ENCODE peak calls at places on chromosomes 3 and 15, in seven cellular contexts. One of them, this sample, is unnamed.

GRCh38 chr3:133747907-133748639 is 1.9 kb downstream of the TF start:
- DNase-seq in effector memory CD4-positive, alpha-beta T cell: no peak
- DNase-seq in Panc1: no peak
- DNase-seq in IMR-90: no peak
- DNase-seq in substantia nigra: peak
- DNase-seq in CD4-positive, CD25-positive, alpha-beta regulatory T cell: no peak
- DNase-seq in endothelial cell of umbilical vein: no peak
- DNase-seq in this sample: no peak

GRCh38 chr15:95018888-95019545 is 787.7 kb downstream of the MCTP2 start:
- DNase-seq in CD4-positive, CD25-positive, alpha-beta regulatory T cell: no peak
- DNase-seq in endothelial cell of umbilical vein: peak
- DNase-seq in effector memory CD4-positive, alpha-beta T cell: no peak
- DNase-seq in Panc1: peak
- DNase-seq in substantia nigra: no peak
- DNase-seq in IMR-90: peak
- DNase-seq in this sample: no peak

GRCh38 chr3:64244011-64244942 is 19.0 kb upstream of the PRICKLE2 start:
- DNase-seq in effector memory CD4-positive, alpha-beta T cell: no peak
- DNase-seq in Panc1: no peak
- DNase-seq in endothelial cell of umbilical vein: peak
- DNase-seq in substantia nigra: no peak
- DNase-seq in CD4-positive, CD25-positive, alpha-beta regulatory T cell: no peak
- DNase-seq in IMR-90: no peak
- DNase-seq in this sample: no peak

GRCh38 chr3:38297947-38298711 is 16.0 kb downstream of the SLC22A14 start:
- DNase-seq in substantia nigra: no peak
- DNase-seq in endothelial cell of umbilical vein: peak
- DNase-seq in CD4-positive, CD25-positive, alpha-beta regulatory T cell: no peak
- DNase-seq in effector memory CD4-positive, alpha-beta T cell: no peak
- DNase-seq in IMR-90: peak
- DNase-seq in Panc1: no peak
- DNase-seq in this sample: no peak

GRCh38 chr3:115615001-115615447 is 8.3 kb upstream of the GAP43 start:
- DNase-seq in substantia nigra: no peak
- DNase-seq in effector memory CD4-positive, alpha-beta T cell: no peak
- DNase-seq in endothelial cell of umbilical vein: no peak
- DNase-seq in CD4-positive, CD25-positive, alpha-beta regulatory T cell: no peak
- DNase-seq in IMR-90: peak
- DNase-seq in Panc1: no peak
- DNase-seq in this sample: no peak

GRCh38 chr3:55541016-55541415 is 53.9 kb upstream of the WNT5A start:
- DNase-seq in CD4-positive, CD25-positive, alpha-beta regulatory T cell: no peak
- DNase-seq in effector memory CD4-positive, alpha-beta T cell: no peak
- DNase-seq in endothelial cell of umbilical vein: no peak
- DNase-seq in IMR-90: no peak
- DNase-seq in Panc1: no peak
- DNase-seq in substantia nigra: no peak
- DNase-seq in this sample: no peak

GRCh38 chr3:45978348-45978747 is 17.3 kb downstream of the FYCO1 start:
- DNase-seq in Panc1: no peak
- DNase-seq in substantia nigra: no peak
- DNase-seq in effector memory CD4-positive, alpha-beta T cell: peak
- DNase-seq in CD4-positive, CD25-positive, alpha-beta regulatory T cell: no peak
- DNase-seq in IMR-90: no peak
- DNase-seq in endothelial cell of umbilical vein: no peak
- DNase-seq in this sample: peak

GRCh38 chr3:120524171-120524923 is 71.8 kb upstream of the NDUFB4 start:
- DNase-seq in substantia nigra: no peak
- DNase-seq in CD4-positive, CD25-positive, alpha-beta regulatory T cell: no peak
- DNase-seq in Panc1: no peak
- DNase-seq in IMR-90: peak
- DNase-seq in endothelial cell of umbilical vein: peak
- DNase-seq in effector memory CD4-positive, alpha-beta T cell: no peak
- DNase-seq in this sample: no peak

GRCh38 chr3:57961828-57962447 is 46.3 kb upstream of the FLNB start:
- DNase-seq in Panc1: no peak
- DNase-seq in IMR-90: peak
- DNase-seq in CD4-positive, CD25-positive, alpha-beta regulatory T cell: no peak
- DNase-seq in substantia nigra: no peak
- DNase-seq in effector memory CD4-positive, alpha-beta T cell: no peak
- DNase-seq in endothelial cell of umbilical vein: peak
- DNase-seq in this sample: no peak

GRCh38 chr3:119524931-119525662 is 26.8 kb downstream of the TIMMDC1 start:
- DNase-seq in Panc1: no peak
- DNase-seq in substantia nigra: no peak
- DNase-seq in IMR-90: no peak
- DNase-seq in effector memory CD4-positive, alpha-beta T cell: no peak
- DNase-seq in CD4-positive, CD25-positive, alpha-beta regulatory T cell: no peak
- DNase-seq in endothelial cell of umbilical vein: peak
- DNase-seq in this sample: no peak

GRCh38 chr3:35654471-35654870 is 15.1 kb downstream of the ARPP21 start:
- DNase-seq in Panc1: no peak
- DNase-seq in endothelial cell of umbilical vein: no peak
- DNase-seq in CD4-positive, CD25-positive, alpha-beta regulatory T cell: no peak
- DNase-seq in IMR-90: no peak
- DNase-seq in substantia nigra: no peak
- DNase-seq in effector memory CD4-positive, alpha-beta T cell: no peak
- DNase-seq in this sample: no peak

GRCh38 chr15:24944939-24945338 is 9.8 kb upstream of the SNRPN start:
- DNase-seq in IMR-90: peak
- DNase-seq in effector memory CD4-positive, alpha-beta T cell: no peak
- DNase-seq in substantia nigra: no peak
- DNase-seq in CD4-positive, CD25-positive, alpha-beta regulatory T cell: no peak
- DNase-seq in Panc1: no peak
- DNase-seq in endothelial cell of umbilical vein: no peak
- DNase-seq in this sample: no peak

GRCh38 chr3:52890735-52891134 is 6.6 kb downstream of the STIMATE start:
- DNase-seq in effector memory CD4-positive, alpha-beta T cell: no peak
- DNase-seq in substantia nigra: no peak
- DNase-seq in CD4-positive, CD25-positive, alpha-beta regulatory T cell: peak
- DNase-seq in Panc1: no peak
- DNase-seq in endothelial cell of umbilical vein: no peak
- DNase-seq in IMR-90: no peak
- DNase-seq in this sample: no peak
- H3K27ac ChIP-seq in effector memory CD4-positive, alpha-beta T cell: no peak
- H3K27ac ChIP-seq in substantia nigra: no peak
- H3K27ac ChIP-seq in CD4-positive, CD25-positive, alpha-beta regulatory T cell: peak
- H3K27ac ChIP-seq in Panc1: no peak
- H3K27ac ChIP-seq in endothelial cell of umbilical vein: no peak
- H3K27ac ChIP-seq in IMR-90: no peak
- H3K27ac ChIP-seq in this sample: peak

DNA sequence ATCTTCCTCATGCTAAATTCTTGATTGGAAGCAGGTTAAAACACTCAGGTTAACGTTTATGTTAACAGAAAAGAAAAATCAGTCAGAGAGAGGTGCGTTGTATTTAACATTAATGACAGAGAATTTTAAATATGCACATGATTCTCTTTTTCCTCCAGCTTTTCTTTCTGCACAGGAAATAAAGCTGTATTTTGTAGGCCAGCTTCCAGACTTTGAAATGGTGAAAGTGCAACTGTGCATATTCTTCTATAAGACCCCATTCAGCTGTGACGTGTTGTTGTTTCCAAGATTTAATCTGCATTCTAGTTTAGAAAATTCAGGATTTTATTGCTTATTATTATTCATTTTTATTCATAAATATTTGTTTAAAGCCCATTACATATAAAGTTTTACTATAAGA is 11.8 kb downstream of the MBNL1 start:
- DNase-seq in effector memory CD4-positive, alpha-beta T cell: no peak
- DNase-seq in IMR-90: no peak
- DNase-seq in substantia nigra: no peak
- DNase-seq in CD4-positive, CD25-positive, alpha-beta regulatory T cell: no peak
- DNase-seq in endothelial cell of umbilical vein: no peak
- DNase-seq in Panc1: no peak
- DNase-seq in this sample: no peak
- H3K27ac ChIP-seq in effector memory CD4-positive, alpha-beta T cell: peak
- H3K27ac ChIP-seq in IMR-90: no peak
- H3K27ac ChIP-seq in substantia nigra: no peak
- H3K27ac ChIP-seq in CD4-positive, CD25-positive, alpha-beta regulatory T cell: peak
- H3K27ac ChIP-seq in endothelial cell of umbilical vein: no peak
- H3K27ac ChIP-seq in Panc1: no peak
- H3K27ac ChIP-seq in this sample: no peak

DNA sequence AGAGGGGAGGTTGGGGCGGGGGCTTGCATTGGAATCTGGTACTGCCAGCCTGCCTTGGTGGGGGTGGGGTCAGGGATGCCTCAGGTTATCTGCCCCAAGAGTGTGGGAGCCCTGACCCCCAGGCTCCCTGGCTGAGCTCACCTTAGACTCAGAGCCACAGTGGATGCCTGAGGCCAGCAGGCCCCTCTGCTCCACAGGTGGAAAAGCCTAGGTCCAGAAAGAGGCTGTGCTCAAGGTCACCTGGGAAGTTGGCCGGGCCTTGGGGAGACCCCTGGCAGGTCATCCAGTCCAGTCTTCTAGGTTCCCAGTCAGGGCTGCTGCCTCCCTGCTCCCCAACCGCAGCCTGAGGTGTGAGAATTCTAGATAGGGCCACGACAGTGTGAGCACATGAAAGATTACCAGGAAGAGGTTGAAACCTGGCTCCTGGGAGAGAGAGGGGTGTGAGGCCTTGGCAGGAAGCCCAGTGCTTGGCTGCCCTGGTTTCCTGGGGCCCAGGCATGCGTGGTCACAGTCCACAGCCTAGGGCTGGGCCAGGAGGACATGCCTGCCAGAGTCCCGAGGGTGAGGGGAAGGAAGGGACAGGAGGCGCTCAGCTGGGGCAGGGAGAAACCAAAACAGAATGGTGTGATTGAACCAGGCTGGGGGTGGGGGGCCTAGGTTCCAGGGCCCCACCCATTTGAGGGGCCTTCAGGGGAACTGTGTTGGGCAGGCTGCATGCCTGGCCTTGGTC is 4.9 kb downstream of the HDAC11 start:
- DNase-seq in Panc1: no peak
- DNase-seq in IMR-90: peak
- DNase-seq in CD4-positive, CD25-positive, alpha-beta regulatory T cell: no peak
- DNase-seq in substantia nigra: peak
- DNase-seq in effector memory CD4-positive, alpha-beta T cell: no peak
- DNase-seq in endothelial cell of umbilical vein: no peak
- DNase-seq in this sample: peak
- H3K27ac ChIP-seq in Panc1: no peak
- H3K27ac ChIP-seq in IMR-90: no peak
- H3K27ac ChIP-seq in CD4-positive, CD25-positive, alpha-beta regulatory T cell: no peak
- H3K27ac ChIP-seq in substantia nigra: peak
- H3K27ac ChIP-seq in effector memory CD4-positive, alpha-beta T cell: peak
- H3K27ac ChIP-seq in endothelial cell of umbilical vein: no peak
- H3K27ac ChIP-seq in this sample: peak

GRCh38 chr3:78875851-78876250 is 891.9 kb downstream of the ROBO1 start:
- DNase-seq in substantia nigra: no peak
- DNase-seq in IMR-90: peak
- DNase-seq in Panc1: no peak
- DNase-seq in CD4-positive, CD25-positive, alpha-beta regulatory T cell: no peak
- DNase-seq in endothelial cell of umbilical vein: peak
- DNase-seq in effector memory CD4-positive, alpha-beta T cell: no peak
- DNase-seq in this sample: no peak

GRCh38 chr3:78879516-78879860 is 888.3 kb downstream of the ROBO1 start:
- DNase-seq in substantia nigra: no peak
- DNase-seq in CD4-positive, CD25-positive, alpha-beta regulatory T cell: no peak
- DNase-seq in effector memory CD4-positive, alpha-beta T cell: no peak
- DNase-seq in Panc1: no peak
- DNase-seq in endothelial cell of umbilical vein: no peak
- DNase-seq in IMR-90: no peak
- DNase-seq in this sample: no peak

GRCh38 chr3:78878011-78878410 is 889.8 kb downstream of the ROBO1 start:
- DNase-seq in endothelial cell of umbilical vein: no peak
- DNase-seq in IMR-90: peak
- DNase-seq in substantia nigra: no peak
- DNase-seq in Panc1: no peak
- DNase-seq in CD4-positive, CD25-positive, alpha-beta regulatory T cell: no peak
- DNase-seq in effector memory CD4-positive, alpha-beta T cell: no peak
- DNase-seq in this sample: no peak

GRCh38 chr3:78878789-78879515 is 888.8 kb downstream of the ROBO1 start:
- DNase-seq in endothelial cell of umbilical vein: no peak
- DNase-seq in IMR-90: no peak
- DNase-seq in CD4-positive, CD25-positive, alpha-beta regulatory T cell: no peak
- DNase-seq in Panc1: no peak
- DNase-seq in effector memory CD4-positive, alpha-beta T cell: no peak
- DNase-seq in substantia nigra: no peak
- DNase-seq in this sample: no peak

GRCh38 chr3:78880588-78881461 is 887.0 kb downstream of the ROBO1 start:
- DNase-seq in endothelial cell of umbilical vein: no peak
- DNase-seq in effector memory CD4-positive, alpha-beta T cell: no peak
- DNase-seq in substantia nigra: peak
- DNase-seq in Panc1: no peak
- DNase-seq in CD4-positive, CD25-positive, alpha-beta regulatory T cell: no peak
- DNase-seq in IMR-90: no peak
- DNase-seq in this sample: no peak
- H3K27ac ChIP-seq in endothelial cell of umbilical vein: no peak
- H3K27ac ChIP-seq in effector memory CD4-positive, alpha-beta T cell: no peak
- H3K27ac ChIP-seq in substantia nigra: peak
- H3K27ac ChIP-seq in Panc1: no peak
- H3K27ac ChIP-seq in CD4-positive, CD25-positive, alpha-beta regulatory T cell: no peak
- H3K27ac ChIP-seq in IMR-90: no peak
- H3K27ac ChIP-seq in this sample: no peak

DNA sequence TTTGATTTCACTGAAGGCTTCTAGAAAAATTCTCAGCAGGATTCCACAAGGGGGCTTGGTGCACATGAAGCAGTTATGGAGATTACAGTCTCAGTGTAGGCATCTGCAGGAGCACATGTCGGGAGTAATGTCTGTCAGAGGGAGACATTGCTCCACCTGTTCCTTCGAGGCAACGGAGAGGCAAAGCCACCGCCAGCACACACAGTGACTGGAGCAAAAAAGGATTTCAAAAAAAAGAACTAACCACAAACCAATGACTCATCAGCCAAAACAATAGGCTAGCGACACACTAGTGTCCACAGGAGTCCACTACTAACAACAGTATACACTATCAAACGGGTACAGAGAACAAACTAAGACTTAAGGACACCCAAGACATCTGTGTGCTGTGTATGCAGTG is 68.9 kb downstream of the NPTN start:
- DNase-seq in CD4-positive, CD25-positive, alpha-beta regulatory T cell: no peak
- DNase-seq in endothelial cell of umbilical vein: peak
- DNase-seq in substantia nigra: peak
- DNase-seq in IMR-90: peak
- DNase-seq in effector memory CD4-positive, alpha-beta T cell: no peak
- DNase-seq in Panc1: no peak
- DNase-seq in this sample: no peak
- H3K27ac ChIP-seq in CD4-positive, CD25-positive, alpha-beta regulatory T cell: no peak
- H3K27ac ChIP-seq in endothelial cell of umbilical vein: no peak
- H3K27ac ChIP-seq in substantia nigra: no peak
- H3K27ac ChIP-seq in IMR-90: no peak
- H3K27ac ChIP-seq in effector memory CD4-positive, alpha-beta T cell: no peak
- H3K27ac ChIP-seq in Panc1: no peak
- H3K27ac ChIP-seq in this sample: no peak

GRCh38 chr3:10365316-10365715 is 44.4 kb upstream of the SEC13 start:
- DNase-seq in substantia nigra: no peak
- DNase-seq in CD4-positive, CD25-positive, alpha-beta regulatory T cell: no peak
- DNase-seq in Panc1: no peak
- DNase-seq in endothelial cell of umbilical vein: no peak
- DNase-seq in IMR-90: no peak
- DNase-seq in effector memory CD4-positive, alpha-beta T cell: no peak
- DNase-seq in this sample: no peak

GRCh38 chr3:10368512-10368911 is 47.6 kb upstream of the SEC13 start:
- DNase-seq in Panc1: no peak
- DNase-seq in CD4-positive, CD25-positive, alpha-beta regulatory T cell: no peak
- DNase-seq in effector memory CD4-positive, alpha-beta T cell: no peak
- DNase-seq in endothelial cell of umbilical vein: no peak
- DNase-seq in IMR-90: no peak
- DNase-seq in substantia nigra: no peak
- DNase-seq in this sample: no peak

GRCh38 chr3:10365791-10366190 is 44.9 kb upstream of the SEC13 start:
- DNase-seq in effector memory CD4-positive, alpha-beta T cell: no peak
- DNase-seq in endothelial cell of umbilical vein: no peak
- DNase-seq in CD4-positive, CD25-positive, alpha-beta regulatory T cell: no peak
- DNase-seq in substantia nigra: no peak
- DNase-seq in IMR-90: peak
- DNase-seq in Panc1: no peak
- DNase-seq in this sample: peak

GRCh38 chr3:10367466-10367865 is 46.6 kb upstream of the SEC13 start:
- DNase-seq in endothelial cell of umbilical vein: no peak
- DNase-seq in substantia nigra: no peak
- DNase-seq in IMR-90: no peak
- DNase-seq in Panc1: no peak
- DNase-seq in CD4-positive, CD25-positive, alpha-beta regulatory T cell: no peak
- DNase-seq in effector memory CD4-positive, alpha-beta T cell: no peak
- DNase-seq in this sample: no peak

GRCh38 chr3:10366681-10367101 is 45.8 kb upstream of the SEC13 start:
- DNase-seq in endothelial cell of umbilical vein: peak
- DNase-seq in CD4-positive, CD25-positive, alpha-beta regulatory T cell: no peak
- DNase-seq in effector memory CD4-positive, alpha-beta T cell: no peak
- DNase-seq in Panc1: peak
- DNase-seq in IMR-90: peak
- DNase-seq in substantia nigra: no peak
- DNase-seq in this sample: no peak
- H3K27ac ChIP-seq in endothelial cell of umbilical vein: no peak
- H3K27ac ChIP-seq in CD4-positive, CD25-positive, alpha-beta regulatory T cell: no peak
- H3K27ac ChIP-seq in effector memory CD4-positive, alpha-beta T cell: no peak
- H3K27ac ChIP-seq in Panc1: no peak
- H3K27ac ChIP-seq in IMR-90: peak
- H3K27ac ChIP-seq in substantia nigra: no peak
- H3K27ac ChIP-seq in this sample: no peak

This sample was measured in pancreas.